ENCODE peak calls at places on chromosome 19, in nine cellular contexts. N, M, E, T, B, K, Z, P and V are unnamed samples. For H3K4me1, the result is how much of the 10 kb centered on the place peaks cover.

GRCh38 chr19:18840288-18841260 is 8.8 kb downstream of the UPF1 start:
- DNase-seq in P (peak), B (no peak), M (peak), E (no peak), T (no peak), N (no peak), K (no peak), Z (no peak), V (no peak)

GRCh38 chr19:57171551-57172081 is 4.3 kb upstream of the DUXA start:
- DNase-seq in N (no peak), T (peak), B (peak), Z (peak), P (peak), K (no peak), E (peak), M (peak), V (peak)

GRCh38 chr19:24033962-24034342 is 53.0 kb upstream of the ZNF254 start:
- DNase-seq in B (no peak), M (no peak), E (no peak), P (peak), N (peak), K (peak), Z (peak), T (peak), V (peak)

GRCh38 chr19:18605196-18605545 is 1.4 kb downstream of the CRLF1 start:
- DNase-seq in P (no peak), E (no peak), Z (no peak), M (peak), T (no peak), K (no peak), N (no peak), B (no peak), V (no peak)

GRCh38 chr19:43574424-43575155 is 737 bp downstream of the XRCC1 start:
- DNase-seq in P (no peak), Z (peak), K (no peak), E (no peak), T (no peak), B (no peak), N (no peak), M (no peak), V (no peak)

GRCh38 chr19:35315883-35316282 is 13.1 kb upstream of the CD22 start:
- DNase-seq in E (no peak), M (no peak), K (no peak), B (no peak), T (no peak), N (no peak), Z (no peak), P (no peak), V (no peak)

GRCh38 chr19:17325881-17326594 is 8.6 kb downstream of the ANO8 start:
- DNase-seq in E (no peak), N (no peak), Z (no peak), T (no peak), P (peak), K (no peak), B (no peak), M (no peak), V (no peak)

GRCh38 chr19:5038631-5039271 is 69.8 kb downstream of the KDM4B start:
- DNase-seq in B (no peak), N (no peak), P (no peak), Z (peak), M (peak), K (peak), T (peak), E (peak), V (no peak)

GRCh38 chr19:3420909-3421619 is 54.7 kb downstream of the NFIC start:
- DNase-seq in B (no peak), E (no peak), M (peak), N (peak), K (no peak), P (no peak), Z (no peak), T (no peak), V (no peak)

GRCh38 chr19:54178581-54179261 is 5.8 kb upstream of the TMC4 start:
- DNase-seq in K (no peak), N (no peak), P (no peak), B (no peak), Z (peak), T (peak), E (peak), M (no peak), V (no peak)

GRCh38 chr19:9155591-9155990 is 15.4 kb downstream of the ZNF317 start:
- DNase-seq in P (no peak), K (no peak), T (no peak), N (no peak), Z (no peak), M (no peak), B (no peak), E (no peak), V (no peak)

GRCh38 chr19:5452594-5453565 is 2.3 kb upstream of the ZNRF4 start:
- DNase-seq in Z (peak), P (no peak), E (no peak), N (no peak), K (peak), T (peak), B (no peak), M (no peak), V (no peak)

GRCh38 chr19:41364546-41365391 is 820 bp upstream of the B9D2 start:
- DNase-seq in N (no peak), T (no peak), Z (no peak), E (no peak), K (no peak), P (no peak), B (no peak), M (no peak), V (no peak)

GRCh38 chr19:3674784-3675183 is 25.5 kb downstream of the PIP5K1C start:
- DNase-seq in P (no peak), K (no peak), B (no peak), M (no peak), E (no peak), N (no peak), T (no peak), Z (no peak), V (no peak)

GRCh38 chr19:3441089-3441985 is 39.0 kb downstream of the SMIM24 start:
- DNase-seq in N (no peak), T (peak), M (peak), B (no peak), E (no peak), K (no peak), P (no peak), Z (no peak), V (no peak)

GRCh38 chr19:23070353-23070781 is 46.5 kb upstream of the ZNF730 start:
- DNase-seq in B (no peak), Z (no peak), P (peak), T (peak), N (peak), M (peak), K (peak), E (no peak), V (no peak)

GRCh38 chr19:49361438-49362047 is 673 bp downstream of the TEAD2 start:
- DNase-seq in M (peak), T (peak), Z (peak), B (no peak), N (peak), E (peak), K (peak), P (peak), V (no peak)

GRCh38 chr19:48760514-48761221 is 5.3 kb downstream of the FGF21 start:
- DNase-seq in E (no peak), M (no peak), T (no peak), Z (no peak), N (no peak), P (no peak), B (no peak), K (no peak), V (no peak)

GRCh38 chr19:47680858-47681332 is 32.3 kb upstream of the EHD2 start:
- DNase-seq in K (no peak), Z (no peak), P (no peak), B (no peak), E (no peak), T (no peak), M (peak), N (no peak), V (no peak)

GRCh38 chr19:48395170-48395455 is 1.6 kb downstream of the GRIN2D start:
- DNase-seq in P (no peak), B (no peak), K (no peak), Z (no peak), T (no peak), N (no peak), M (no peak), E (no peak), V (no peak)

GRCh38 chr19:18860725-18861124 is 29.0 kb downstream of the UPF1 start:
- DNase-seq in T (no peak), N (no peak), Z (no peak), B (no peak), E (peak), M (no peak), K (no peak), P (peak), V (no peak)

GRCh38 chr19:46737761-46738171 is 8.1 kb upstream of the FKRP start:
- DNase-seq in B (no peak), E (no peak), P (no peak), Z (no peak), N (no peak), T (no peak), K (no peak), M (peak), V (no peak)

GRCh38 chr19:58522709-58523108 is 3.1 kb upstream of the ZBTB45 start:
- DNase-seq in N (no peak), K (no peak), P (no peak), E (no peak), Z (no peak), M (no peak), T (no peak), B (no peak), V (no peak)

GRCh38 chr19:35468637-35469036 is 20.6 kb downstream of the FFAR2 start:
- DNase-seq in E (peak), N (no peak), K (peak), Z (peak), T (peak), B (peak), P (peak), M (no peak), V (peak)

GRCh38 chr19:43780706-43781525 is at the start of gene KCNN4:
- DNase-seq in B (peak), E (peak), P (no peak), N (no peak), T (no peak), M (peak), K (peak), Z (no peak), V (peak)

GRCh38 chr19:40646564-40647254 is 43.7 kb downstream of the NUMBL start:
- DNase-seq in K (peak), T (no peak), B (no peak), N (no peak), E (no peak), M (no peak), P (no peak), Z (no peak), V (no peak)

GRCh38 chr19:53388168-53388567 is 6.8 kb upstream of the ZNF765 start:
- DNase-seq in K (no peak), N (no peak), E (no peak), B (no peak), T (no peak), M (no peak), Z (no peak), P (no peak), V (no peak)

GRCh38 chr19:3548594-3548993 is 8.8 kb downstream of the MFSD12 start:
- DNase-seq in P (peak), B (no peak), T (no peak), K (no peak), E (peak), Z (no peak), N (no peak), M (peak), V (no peak)

GRCh38 chr19:18650468-18651001 is 13.7 kb downstream of the KLHL26 start:
- DNase-seq in N (peak), M (peak), T (no peak), P (peak), K (no peak), Z (peak), E (no peak), B (no peak), V (no peak)

GRCh38 chr19:6088677-6089063 is 21.6 kb downstream of the RFX2 start:
- DNase-seq in P (no peak), Z (no peak), E (no peak), B (no peak), K (no peak), T (no peak), M (no peak), N (no peak), V (no peak)

GRCh38 chr19:40702337-40703012 is 12.0 kb upstream of the NUMBL start:
- DNase-seq in Z (peak), P (peak), K (peak), N (no peak), M (no peak), T (peak), E (no peak), B (no peak), V (no peak)

GRCh38 chr19:55247621-55248099 is 11.2 kb downstream of the PPP6R1 start:
- DNase-seq in P (no peak), N (peak), K (peak), E (peak), B (no peak), M (peak), T (no peak), Z (no peak), V (no peak)

GRCh38 chr19:42191855-42192254 is 25.6 kb downstream of the DEDD2 start:
- DNase-seq in Z (no peak), E (no peak), K (peak), M (no peak), T (no peak), N (no peak), P (peak), B (no peak), V (no peak)

GRCh38 chr19:35742121-35742724 is at the start of gene IGFLR1:
- DNase-seq in P (no peak), T (no peak), N (no peak), M (no peak), E (peak), K (no peak), B (peak), Z (no peak), V (peak)

DNA sequence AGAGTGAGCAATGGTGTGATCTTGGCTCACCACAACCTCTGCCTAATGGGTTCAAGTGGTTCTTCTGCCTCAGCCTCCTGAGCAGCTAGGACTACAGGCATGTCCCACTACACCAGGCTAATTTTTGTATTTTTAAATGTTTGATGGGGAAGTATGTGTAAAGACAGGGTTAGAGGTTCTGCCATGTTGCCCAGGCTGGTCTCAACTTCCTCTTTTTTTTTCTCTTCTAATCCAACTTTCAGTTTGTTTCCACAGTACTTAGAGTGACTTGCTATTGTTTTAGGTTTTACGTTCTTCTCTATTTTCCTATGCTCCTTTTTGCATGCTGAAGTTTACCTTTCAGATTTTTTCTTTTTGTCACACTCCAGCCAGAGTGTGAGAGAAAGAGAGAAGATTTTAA is 1433.0 kb downstream of the UQCRFS1 start:
- DNase-seq in P (no peak), B (no peak), Z (no peak), M (no peak), T (no peak), N (no peak), E (no peak), K (no peak), V (no peak)
- H3K4me3 ChIP-seq in P (no peak), B (no peak), Z (no peak), M (no peak), T (no peak), N (no peak), E (no peak), K (no peak), V (no peak)

GRCh38 chr19:1213391-1214286 is 8.1 kb downstream of the STK11 start:
- DNase-seq in B (peak), N (peak), M (peak), T (peak), Z (no peak), K (no peak), E (peak), P (peak), V (peak)
- H3K4me1 ChIP-seq in B (under half), N (half or more), M (half or more), T (under half), Z (under half), K (under half), E (half or more), P (half or more), V (under half)

GRCh38 chr19:11166281-11167142 is 10.9 kb upstream of the SPC24 start:
- DNase-seq in P (no peak), N (peak), K (no peak), M (no peak), B (no peak), E (no peak), T (no peak), Z (no peak), V (no peak)
- H3K4me3 ChIP-seq in P (no peak), N (no peak), K (no peak), M (no peak), B (no peak), E (no peak), T (no peak), Z (no peak), V (no peak)

DNA sequence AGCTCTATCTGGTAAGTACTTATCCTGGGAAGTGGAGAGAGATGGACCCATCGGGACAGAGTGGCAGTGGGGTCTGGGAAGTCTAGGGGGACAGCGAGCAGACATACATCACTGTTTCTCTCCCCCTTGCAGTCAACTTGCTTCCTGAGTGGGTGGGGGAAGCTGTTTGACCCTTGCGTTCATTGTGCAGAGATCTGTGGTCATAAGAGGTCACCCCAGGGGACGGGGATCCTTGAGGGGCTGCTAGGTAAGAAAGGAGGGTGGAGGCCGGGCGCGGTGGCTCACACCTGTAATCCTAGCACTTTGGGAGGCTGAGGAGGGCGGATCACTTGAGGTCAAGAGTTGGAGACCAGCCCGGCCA is 474 bp downstream of the ARHGEF18 start:
- DNase-seq in Z (no peak), E (peak), P (no peak), T (no peak), B (no peak), K (no peak), N (no peak), M (no peak), V (no peak)
- H3K4me1 ChIP-seq in Z (under half), E (under half), P (under half), T (under half), B (half or more), K (under half), N (under half), M (under half), V (half or more)

GRCh38 chr19:33798701-33799111 is 2.0 kb downstream of the KCTD15 start:
- DNase-seq in K (no peak), P (no peak), M (no peak), E (no peak), N (no peak), Z (peak), B (no peak), T (no peak), V (no peak)
- H3K4me3 ChIP-seq in K (no peak), P (no peak), M (peak), E (peak), N (peak), Z (peak), B (no peak), T (peak), V (no peak)

DNA sequence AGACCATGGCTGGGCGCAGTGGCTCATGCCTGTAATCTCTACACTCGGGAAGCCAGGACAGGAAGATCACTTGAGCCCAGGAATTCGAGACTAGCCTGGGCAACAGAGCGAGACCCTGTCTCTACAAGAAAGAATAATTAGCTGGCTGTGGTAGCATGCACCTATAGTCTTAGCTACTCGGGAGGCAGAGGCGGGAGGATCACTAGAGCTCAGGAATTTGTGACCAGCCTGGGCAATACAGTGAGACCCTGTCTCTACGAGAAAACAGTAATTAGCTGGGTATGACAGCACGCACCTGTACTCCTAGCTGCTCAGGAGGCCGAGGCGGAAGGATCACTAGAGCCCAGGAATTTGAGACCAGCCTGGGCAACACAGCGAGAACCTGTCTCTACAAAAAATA is 7.4 kb downstream of the DNMT1 start:
- DNase-seq in T (no peak), P (no peak), E (no peak), Z (no peak), B (no peak), N (no peak), K (no peak), M (no peak), V (no peak)
- H3K4me1 ChIP-seq in T (under half), P (under half), E (under half), Z (under half), B (under half), N (under half), K (under half), M (under half), V (under half)

GRCh38 chr19:13007292-13008045 is 12.2 kb downstream of the NFIX start:
- DNase-seq in Z (no peak), B (no peak), P (peak), E (no peak), M (no peak), K (no peak), T (no peak), N (peak), V (no peak)

GRCh38 chr19:13010992-13011652 is 15.8 kb downstream of the NFIX start:
- DNase-seq in M (no peak), T (no peak), N (no peak), Z (no peak), P (no peak), E (no peak), K (no peak), B (no peak), V (no peak)

GRCh38 chr19:13006431-13007281 is 11.4 kb downstream of the NFIX start:
- DNase-seq in N (peak), K (no peak), T (no peak), P (no peak), M (peak), E (no peak), B (no peak), Z (no peak), V (no peak)

GRCh38 chr19:13010038-13010991 is 15.0 kb downstream of the NFIX start:
- DNase-seq in T (no peak), B (no peak), N (peak), K (no peak), Z (no peak), E (no peak), M (peak), P (no peak), V (no peak)

GRCh38 chr19:13008926-13009787 is 13.9 kb downstream of the NFIX start:
- DNase-seq in N (no peak), T (no peak), M (peak), B (no peak), E (no peak), P (no peak), K (no peak), Z (no peak), V (no peak)
- H3K4me3 ChIP-seq in N (peak), T (no peak), M (no peak), B (no peak), E (no peak), P (no peak), K (no peak), Z (no peak), V (no peak)

GRCh38 chr19:38676878-38677646 is 29.6 kb downstream of the ACTN4 start:
- DNase-seq in T (no peak), B (no peak), E (peak), K (no peak), P (no peak), Z (no peak), M (no peak), N (peak), V (no peak)
- H3K4me1 ChIP-seq in T (under half), B (half or more), E (half or more), K (half or more), P (half or more), Z (under half), M (half or more), N (half or more), V (under half)

GRCh38 chr19:21462540-21462939 is 42.9 kb upstream of the ZNF429 start:
- DNase-seq in E (peak), P (no peak), N (no peak), K (no peak), T (no peak), Z (no peak), B (no peak), M (no peak), V (no peak)

GRCh38 chr19:21468791-21469190 is 36.6 kb upstream of the ZNF429 start:
- DNase-seq in N (no peak), B (no peak), E (peak), M (no peak), K (no peak), P (no peak), Z (peak), T (no peak), V (no peak)

GRCh38 chr19:21466627-21467026 is 38.8 kb upstream of the ZNF429 start:
- DNase-seq in K (no peak), E (no peak), B (no peak), N (no peak), T (no peak), Z (no peak), M (no peak), P (no peak), V (no peak)

GRCh38 chr19:21460686-21461085 is 44.7 kb upstream of the ZNF429 start:
- DNase-seq in B (no peak), P (no peak), E (no peak), Z (no peak), K (no peak), M (no peak), T (no peak), N (no peak), V (no peak)

GRCh38 chr19:21463449-21464105 is 41.8 kb upstream of the ZNF429 start:
- DNase-seq in E (peak), Z (peak), T (peak), N (peak), K (no peak), M (no peak), B (no peak), P (peak), V (peak)
- H3K4me3 ChIP-seq in E (peak), Z (peak), T (peak), N (peak), K (no peak), M (peak), B (peak), P (peak), V (no peak)